ENCODE peak calls at places on chromosomes 2 and 18, in five cellular contexts. One of them, this sample, is unnamed.

GRCh38 chr2:42944744-42945415 is 152.5 kb upstream of the HAAO start:
- DNase-seq in substantia nigra: no peak
- DNase-seq in T-helper 22 cell: no peak
- DNase-seq in CD8-positive, alpha-beta T cell: no peak
- DNase-seq in glomerular endothelial cell: no peak
- DNase-seq in this sample: no peak

GRCh38 chr18:66916834-66917233 is 312.9 kb upstream of the CDH19 start:
- DNase-seq in substantia nigra: no peak
- DNase-seq in glomerular endothelial cell: no peak
- DNase-seq in T-helper 22 cell: no peak
- DNase-seq in CD8-positive, alpha-beta T cell: no peak
- DNase-seq in this sample: no peak

GRCh38 chr2:124664363-124664762 is 639.3 kb downstream of the CNTNAP5 start:
- DNase-seq in glomerular endothelial cell: no peak
- DNase-seq in T-helper 22 cell: no peak
- DNase-seq in substantia nigra: no peak
- DNase-seq in CD8-positive, alpha-beta T cell: no peak
- DNase-seq in this sample: no peak

GRCh38 chr18:14930576-14930975 is 182.6 kb downstream of the ANKRD30B start:
- DNase-seq in glomerular endothelial cell: no peak
- DNase-seq in T-helper 22 cell: no peak
- DNase-seq in CD8-positive, alpha-beta T cell: no peak
- DNase-seq in substantia nigra: no peak
- DNase-seq in this sample: no peak

GRCh38 chr2:181203412-181203811 is 223.0 kb downstream of the UBE2E3 start:
- DNase-seq in substantia nigra: no peak
- DNase-seq in glomerular endothelial cell: peak
- DNase-seq in CD8-positive, alpha-beta T cell: no peak
- DNase-seq in T-helper 22 cell: no peak
- DNase-seq in this sample: peak

GRCh38 chr2:75604479-75604878 is 42.1 kb upstream of the MRPL19 start:
- DNase-seq in T-helper 22 cell: no peak
- DNase-seq in glomerular endothelial cell: no peak
- DNase-seq in CD8-positive, alpha-beta T cell: no peak
- DNase-seq in substantia nigra: no peak
- DNase-seq in this sample: no peak

GRCh38 chr2:47601518-47602015 is 181.4 kb upstream of the MSH6 start:
- DNase-seq in substantia nigra: no peak
- DNase-seq in glomerular endothelial cell: no peak
- DNase-seq in T-helper 22 cell: no peak
- DNase-seq in CD8-positive, alpha-beta T cell: no peak
- DNase-seq in this sample: no peak

GRCh38 chr2:225670111-225670974 is 270.8 kb downstream of the NYAP2 start:
- DNase-seq in CD8-positive, alpha-beta T cell: no peak
- DNase-seq in T-helper 22 cell: no peak
- DNase-seq in glomerular endothelial cell: no peak
- DNase-seq in substantia nigra: no peak
- DNase-seq in this sample: peak

GRCh38 chr2:95309599-95309998 is 12.5 kb downstream of the KCNIP3 start:
- DNase-seq in CD8-positive, alpha-beta T cell: no peak
- DNase-seq in glomerular endothelial cell: no peak
- DNase-seq in substantia nigra: no peak
- DNase-seq in T-helper 22 cell: no peak
- DNase-seq in this sample: no peak

GRCh38 chr2:162123806-162124758 is 28.0 kb downstream of the GCG start:
- DNase-seq in glomerular endothelial cell: peak
- DNase-seq in T-helper 22 cell: no peak
- DNase-seq in substantia nigra: no peak
- DNase-seq in CD8-positive, alpha-beta T cell: no peak
- DNase-seq in this sample: no peak

GRCh38 chr2:221100467-221101089 is 471.5 kb downstream of the EPHA4 start:
- DNase-seq in glomerular endothelial cell: no peak
- DNase-seq in substantia nigra: no peak
- DNase-seq in T-helper 22 cell: no peak
- DNase-seq in CD8-positive, alpha-beta T cell: no peak
- DNase-seq in this sample: no peak

GRCh38 chr2:224971214-224971613 is 71.1 kb downstream of the DOCK10 start:
- DNase-seq in substantia nigra: no peak
- DNase-seq in CD8-positive, alpha-beta T cell: no peak
- DNase-seq in T-helper 22 cell: no peak
- DNase-seq in glomerular endothelial cell: no peak
- DNase-seq in this sample: no peak

GRCh38 chr2:85678384-85678783 is 10.4 kb upstream of the SFTPB start:
- DNase-seq in T-helper 22 cell: no peak
- DNase-seq in glomerular endothelial cell: no peak
- DNase-seq in CD8-positive, alpha-beta T cell: no peak
- DNase-seq in substantia nigra: no peak
- DNase-seq in this sample: no peak

GRCh38 chr18:54923339-54923956 is 35.8 kb downstream of the CCDC68 start:
- DNase-seq in glomerular endothelial cell: no peak
- DNase-seq in substantia nigra: no peak
- DNase-seq in CD8-positive, alpha-beta T cell: no peak
- DNase-seq in T-helper 22 cell: no peak
- DNase-seq in this sample: no peak